ENCODE peak calls at places on chromosomes 4 and X, in six cellular contexts. Y, U, L, X, V and N are unnamed samples.

GRCh38 chr4:141241986-141242385 is 21.3 kb downstream of the ZNF330 start:
- DNase-seq in Y (no peak), U (no peak), L (no peak), X (no peak), V (no peak), N (no peak)

GRCh38 chr4:151811403-151811802 is 50.6 kb upstream of the GATB start:
- DNase-seq in Y (no peak), U (no peak), L (no peak), X (no peak), V (no peak), N (no peak)

GRCh38 chrX:69361286-69361926 is 142.7 kb upstream of the NALF2 start:
- DNase-seq in Y (no peak), U (peak; percentile 1), L (no peak), X (no peak), V (no peak), N (no peak)

GRCh38 chrX:77900688-77901087 is 1.4 kb downstream of the COX7B start:
- DNase-seq in Y (no peak), U (no peak), L (no peak), X (peak; percentile 47), V (no peak), N (no peak)

GRCh38 chr4:102665527-102665926 is 95.2 kb downstream of the MANBA start:
- DNase-seq in Y (no peak), U (peak; percentile 2), L (no peak), X (no peak), V (no peak), N (no peak)

GRCh38 chr4:6769984-6770420 is 12.5 kb upstream of the KIAA0232 start:
- DNase-seq in Y (no peak), U (no peak), L (no peak), X (no peak), V (no peak), N (peak; percentile 62)

GRCh38 chr4:48970471-48970921 is 15.6 kb upstream of the CWH43 start:
- DNase-seq in Y (no peak), U (peak; percentile 84), L (no peak), X (peak; percentile 69), V (no peak), N (peak; percentile 54)

GRCh38 chr4:6942238-6942800 is 32.7 kb downstream of the TBC1D14 start:
- DNase-seq in Y (no peak), U (peak; percentile 98), L (no peak), X (peak; percentile 99), V (no peak), N (peak; percentile 92)

GRCh38 chr4:151561551-151562256 is 152.7 kb downstream of the FHIP1A start:
- DNase-seq in Y (no peak), U (peak; percentile 33), L (no peak), X (no peak), V (no peak), N (no peak)

GRCh38 chrX:145002776-145003175 is 244.5 kb upstream of the SPANXN1 start:
- DNase-seq in Y (no peak), U (no peak), L (no peak), X (peak; percentile 67), V (no peak), N (no peak)

GRCh38 chr4:138910201-138910913 is 105.2 kb upstream of the NOCT start:
- DNase-seq in Y (no peak), U (peak; percentile 55), L (no peak), X (peak; percentile 90), V (no peak), N (no peak)

GRCh38 chr4:157220026-157220881 is at the start of gene GRIA2:
- DNase-seq in Y (peak; percentile 83), U (peak; percentile 54), L (peak; percentile 80), X (peak; percentile 66), V (peak; percentile 86), N (peak; percentile 40)

GRCh38 chrX:140764401-140764919 is 54.9 kb downstream of the LINC00632 start:
- DNase-seq in Y (peak; percentile 84), U (peak; percentile 54), L (no peak), X (peak; percentile 79), V (peak; percentile 64), N (peak; percentile 11)

GRCh38 chrX:50452782-50453181 is 17.8 kb downstream of the DGKK start:
- DNase-seq in Y (no peak), U (no peak), L (no peak), X (no peak), V (no peak), N (no peak)

GRCh38 chr4:4888695-4889094 is 29.2 kb downstream of the MSX1 start:
- DNase-seq in Y (peak; percentile 35), U (no peak), L (no peak), X (no peak), V (no peak), N (no peak)

GRCh38 chrX:25207803-25208202 is 192.0 kb upstream of the ARX start:
- DNase-seq in Y (no peak), U (no peak), L (no peak), X (no peak), V (no peak), N (no peak)

GRCh38 chr4:159075531-159075932 is 27.3 kb upstream of the RAPGEF2 start:
- DNase-seq in Y (no peak), U (no peak), L (no peak), X (no peak), V (no peak), N (no peak)

GRCh38 chr4:149345424-149345823 is 470.2 kb downstream of the IQCM start:
- DNase-seq in Y (no peak), U (no peak), L (no peak), X (no peak), V (no peak), N (no peak)

GRCh38 chrX:105610401-105610800 is 211.9 kb upstream of the NRK start:
- DNase-seq in Y (no peak), U (no peak), L (no peak), X (peak; percentile 42), V (no peak), N (peak; percentile 64)

GRCh38 chr4:76977731-76978350 is 28.3 kb downstream of the SEPTIN11 start:
- DNase-seq in Y (no peak), U (peak; percentile 87), L (no peak), X (peak; percentile 73), V (no peak), N (no peak)

GRCh38 chr4:158172196-158172557 is 648 bp downstream of the GASK1B start:
- DNase-seq in Y (no peak), U (peak; percentile 63), L (no peak), X (peak; percentile 70), V (no peak), N (no peak)

GRCh38 chr4:111632752-111633151 is 512.5 kb upstream of the FAM241A start:
- DNase-seq in Y (no peak), U (peak; percentile 53), L (no peak), X (peak; percentile 59), V (no peak), N (no peak)

GRCh38 chrX:40097492-40098263 is at the start of gene BCOR:
- DNase-seq in Y (peak; percentile 77), U (peak; percentile 58), L (no peak), X (peak; percentile 78), V (peak; percentile 63), N (peak; percentile 48)

GRCh38 chr4:11774346-11774745 is 345.7 kb upstream of the HS3ST1 start:
- DNase-seq in Y (no peak), U (no peak), L (no peak), X (no peak), V (no peak), N (no peak)

GRCh38 chr4:114180481-114180880 is 201.0 kb upstream of the ARSJ start:
- DNase-seq in Y (peak; percentile 79), U (peak; percentile 85), L (peak; percentile 32), X (peak; percentile 72), V (peak; percentile 61), N (peak; percentile 19)

GRCh38 chr4:5517372-5517771 is 191.0 kb downstream of the EVC2 start:
- DNase-seq in Y (no peak), U (peak; percentile 63), L (no peak), X (peak; percentile 47), V (no peak), N (no peak)

GRCh38 chrX:150502091-150502490 is 66.3 kb upstream of the MTM1 start:
- DNase-seq in Y (no peak), U (no peak), L (no peak), X (no peak), V (no peak), N (no peak)

GRCh38 chrX:18946157-18946556 is 37.8 kb downstream of the PHKA2 start:
- DNase-seq in Y (no peak), U (peak; percentile 6), L (no peak), X (no peak), V (no peak), N (peak; percentile 23)

GRCh38 chrX:107699611-107700010 is 71.3 kb downstream of the PRPS1 start:
- DNase-seq in Y (no peak), U (no peak), L (no peak), X (no peak), V (no peak), N (no peak)

GRCh38 chr4:162111078-162111477 is 52.7 kb downstream of the FSTL5 start:
- DNase-seq in Y (no peak), U (no peak), L (no peak), X (no peak), V (no peak), N (no peak)

GRCh38 chr4:162117051-162117450 is 46.7 kb downstream of the FSTL5 start:
- DNase-seq in Y (no peak), U (no peak), L (no peak), X (no peak), V (no peak), N (no peak)

GRCh38 chr4:162116085-162116784 is 47.6 kb downstream of the FSTL5 start:
- DNase-seq in Y (peak; percentile 41), U (no peak), L (peak; percentile 45), X (no peak), V (no peak), N (no peak)

GRCh38 chr4:162115323-162115722 is 48.5 kb downstream of the FSTL5 start:
- DNase-seq in Y (no peak), U (no peak), L (no peak), X (peak; percentile 13), V (no peak), N (no peak)
- H3K9me3 ChIP-seq in Y (no peaks in the 10 kb centered on the region), U (no peaks in the 10 kb centered on the region), L (no peaks in the 10 kb centered on the region), X (no peaks in the 10 kb centered on the region), V (no peaks in the 10 kb centered on the region), N (no peaks in the 10 kb centered on the region)

DNA sequence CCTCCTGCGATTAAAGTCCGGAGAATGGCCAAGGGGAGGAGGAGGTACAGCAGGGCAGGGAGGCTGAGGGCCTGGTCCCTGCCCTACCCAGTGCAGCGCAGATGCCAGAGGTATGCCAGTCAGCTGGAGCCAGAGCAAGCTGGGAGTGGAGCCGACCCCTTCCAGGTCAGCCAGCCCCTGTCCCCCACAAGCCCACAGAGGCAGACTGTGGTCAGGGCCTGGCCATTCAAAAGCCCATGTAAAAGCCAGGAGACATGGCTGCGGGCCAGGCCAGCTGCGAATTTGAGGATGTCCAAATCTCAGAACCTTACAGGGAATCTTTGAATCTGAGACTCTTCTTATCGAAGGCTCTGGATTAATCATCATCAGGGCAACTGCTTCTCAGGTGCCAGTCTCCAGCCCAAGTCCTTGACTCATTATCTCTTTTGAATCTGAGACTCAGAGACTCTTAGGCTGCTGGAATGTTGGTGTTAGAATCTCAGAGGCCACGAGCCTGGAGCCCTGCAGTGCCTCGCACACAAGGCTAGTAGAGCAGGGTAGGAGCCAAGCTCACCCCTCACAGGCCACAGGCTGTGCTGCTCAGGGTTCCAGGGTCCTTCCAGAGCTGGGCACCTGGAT is 572 bp downstream of the IQSEC2 start:
- DNase-seq in Y (no peak), U (peak; percentile 35), L (no peak), X (peak; percentile 46), V (no peak), N (peak; percentile 73)
- H3K18ac ChIP-seq in Y (no peak overlapping the region), U (peak overlapping the region; percentile 40), L (peak overlapping the region; percentile 85), X (peak overlapping the region; percentile 75), V (no peak overlapping the region), N (no peak overlapping the region)

GRCh38 chr4:175190654-175191053 is 272.5 kb downstream of the ADAM29 start:
- DNase-seq in Y (no peak), U (no peak), L (no peak), X (no peak), V (no peak), N (no peak)
- H3K4ac ChIP-seq in Y (no peak overlapping the region), U (no peak overlapping the region), L (no peak overlapping the region), X (no peak overlapping the region), V (no peak overlapping the region), N (no peak overlapping the region)

GRCh38 chr4:8232748-8233147 is 33.7 kb downstream of the SH3TC1 start:
- DNase-seq in Y (no peak), U (no peak), L (no peak), X (no peak), V (no peak), N (no peak)
- H3K9me3 ChIP-seq in Y (no peaks in the 10 kb centered on the region), U (no peaks in the 10 kb centered on the region), L (no peaks in the 10 kb centered on the region), X (no peaks in the 10 kb centered on the region), V (no peaks in the 10 kb centered on the region), N (no peaks in the 10 kb centered on the region)